ENCODE peak calls at places on chromosomes 13 and 19, in eight cellular contexts. M is NCI-H1092 treated with DMSO at 0.1 percent for 48 hours; O is HS-27A; Q is AG09319; K is OCI-LY7; L is AG20443; P is RWPE1; C is Jurkat, Clone E6-1. U is an unnamed sample.

GRCh38 chr13:110133425-110134235 is 173.3 kb downstream of the COL4A1 start:
- DNase-seq in M (no peak), K (no peak), P (no peak), L (no peak), C (no peak), Q (no peak), O (no peak), U (no peak)

GRCh38 chr13:20159646-20160345 is 1.1 kb downstream of the GJA3 start:
- DNase-seq in O (no peak), L (no peak), Q (no peak), K (no peak), C (peak), M (no peak), P (no peak), U (peak)

GRCh38 chr19:49631279-49631588 is 8.7 kb downstream of the RRAS start:
- DNase-seq in P (no peak), C (no peak), K (no peak), M (no peak), O (no peak), Q (no peak), L (no peak), U (no peak)

GRCh38 chr19:18419195-18419698 is at the start of gene SSBP4:
- DNase-seq in C (no peak), O (no peak), P (peak), M (peak), K (peak), L (peak), Q (no peak), U (no peak)

GRCh38 chr13:38970380-38971051 is 20.1 kb downstream of the STOML3 start:
- DNase-seq in M (peak), Q (no peak), C (no peak), P (no peak), L (no peak), O (no peak), K (no peak), U (no peak)

GRCh38 chr19:45996933-45997332 is 1.7 kb downstream of the CCDC61 start:
- DNase-seq in O (no peak), K (no peak), Q (no peak), C (no peak), P (no peak), M (no peak), L (no peak), U (no peak)

GRCh38 chr13:26246154-26246553 is 7.8 kb upstream of the CDK8 start:
- DNase-seq in P (no peak), M (peak), L (no peak), K (no peak), Q (no peak), C (no peak), O (no peak), U (no peak)

GRCh38 chr19:624433-625109 is 8.8 kb downstream of the POLRMT start:
- DNase-seq in Q (no peak), P (no peak), O (no peak), K (no peak), C (no peak), L (no peak), M (no peak), U (no peak)

GRCh38 chr13:110129539-110130186 is 177.3 kb downstream of the COL4A1 start:
- DNase-seq in P (no peak), K (no peak), Q (no peak), O (no peak), L (no peak), M (no peak), C (no peak), U (no peak)

GRCh38 chr19:52007805-52008557 is at the start of gene ZNF615:
- DNase-seq in Q (peak), C (no peak), K (no peak), O (peak), P (peak), L (peak), M (peak), U (no peak)

GRCh38 chr13:99894835-99895427 is 76.6 kb downstream of the ZIC5 start:
- DNase-seq in L (peak), M (no peak), Q (no peak), C (no peak), K (no peak), P (no peak), O (no peak), U (no peak)

GRCh38 chr13:83622422-83622784 is 259.9 kb downstream of the SLITRK1 start:
- DNase-seq in O (no peak), C (no peak), K (no peak), P (peak), Q (no peak), L (no peak), M (no peak), U (no peak)

GRCh38 chr13:61954092-61954491 is 538.4 kb upstream of the PCDH20 start:
- DNase-seq in O (no peak), M (peak), K (peak), C (no peak), Q (no peak), P (peak), L (no peak), U (peak)

GRCh38 chr13:42832341-42833153 is 51.2 kb downstream of the FAM216B start:
- DNase-seq in L (peak), K (no peak), C (no peak), M (no peak), O (no peak), Q (peak), P (no peak), U (no peak)

GRCh38 chr13:26247608-26248007 is 6.3 kb upstream of the CDK8 start:
- DNase-seq in K (no peak), P (no peak), C (no peak), O (no peak), L (no peak), Q (no peak), M (no peak), U (no peak)

GRCh38 chr19:49808762-49809154 is 4.3 kb downstream of the FUZ start:
- DNase-seq in O (no peak), P (peak), M (peak), K (peak), L (peak), C (no peak), Q (peak), U (no peak)

GRCh38 chr19:15265849-15266248 is 33.6 kb upstream of the EPHX3 start:
- DNase-seq in O (peak), C (no peak), Q (peak), M (peak), L (peak), P (peak), K (no peak), U (no peak)

GRCh38 chr19:10431254-10431942 is 11.1 kb downstream of the PDE4A start:
- DNase-seq in P (no peak), K (no peak), L (peak), Q (no peak), M (no peak), C (no peak), O (no peak), U (no peak)

U was measured in Panc1.